ENCODE peak calls at places on chromosomes 16 and 17, in five cellular contexts. One of them, this sample, is unnamed.

GRCh38 chr16:46730126-46730525 is 18.0 kb downstream of the MYLK3 start:
- DNase-seq in amygdala: no peak
- DNase-seq in globus pallidus: no peak
- DNase-seq in activated T-cell treated with anti-CD3 and anti-CD28 coated beads, Interleukin-2, amount 50 U/mL, for 1 hour: no peak
- DNase-seq in activated T-helper 1 cell treated with anti-CD3 and anti-CD28 coated beads, Interleukin-2, amount 50 U/mL, for 16 hours: no peak
- DNase-seq in this sample: no peak

GRCh38 chr16:70750893-70751467 is 50.0 kb downstream of the VAC14 start:
- DNase-seq in activated T-helper 1 cell treated with anti-CD3 and anti-CD28 coated beads, Interleukin-2, amount 50 U/mL, for 16 hours: no peak
- DNase-seq in activated T-cell treated with anti-CD3 and anti-CD28 coated beads, Interleukin-2, amount 50 U/mL, for 1 hour: no peak
- DNase-seq in globus pallidus: no peak
- DNase-seq in amygdala: no peak
- DNase-seq in this sample: no peak

GRCh38 chr16:58020628-58021521 is 4.7 kb upstream of the MMP15 start:
- DNase-seq in activated T-cell treated with anti-CD3 and anti-CD28 coated beads, Interleukin-2, amount 50 U/mL, for 1 hour: peak; percentile 73
- DNase-seq in globus pallidus: peak; percentile 58
- DNase-seq in activated T-helper 1 cell treated with anti-CD3 and anti-CD28 coated beads, Interleukin-2, amount 50 U/mL, for 16 hours: no peak
- DNase-seq in amygdala: no peak
- DNase-seq in this sample: peak; percentile 82

GRCh38 chr16:8594149-8594666 is 3.9 kb upstream of the TMEM114 start:
- DNase-seq in globus pallidus: no peak
- DNase-seq in activated T-cell treated with anti-CD3 and anti-CD28 coated beads, Interleukin-2, amount 50 U/mL, for 1 hour: no peak
- DNase-seq in amygdala: no peak
- DNase-seq in activated T-helper 1 cell treated with anti-CD3 and anti-CD28 coated beads, Interleukin-2, amount 50 U/mL, for 16 hours: no peak
- DNase-seq in this sample: no peak

GRCh38 chr17:48610282-48611211 is at the start of gene HOXB7:
- DNase-seq in activated T-cell treated with anti-CD3 and anti-CD28 coated beads, Interleukin-2, amount 50 U/mL, for 1 hour: peak; percentile 65
- DNase-seq in amygdala: no peak
- DNase-seq in activated T-helper 1 cell treated with anti-CD3 and anti-CD28 coated beads, Interleukin-2, amount 50 U/mL, for 16 hours: no peak
- DNase-seq in globus pallidus: no peak
- DNase-seq in this sample: peak; percentile 91

GRCh38 chr17:15469260-15469659 is 1.8 kb upstream of the CDRT4 start:
- DNase-seq in globus pallidus: no peak
- DNase-seq in activated T-cell treated with anti-CD3 and anti-CD28 coated beads, Interleukin-2, amount 50 U/mL, for 1 hour: no peak
- DNase-seq in activated T-helper 1 cell treated with anti-CD3 and anti-CD28 coated beads, Interleukin-2, amount 50 U/mL, for 16 hours: no peak
- DNase-seq in amygdala: no peak
- DNase-seq in this sample: no peak

GRCh38 chr17:73360961-73361761 is 49.4 kb upstream of the CDC42EP4 start:
- DNase-seq in amygdala: no peak
- DNase-seq in globus pallidus: no peak
- DNase-seq in activated T-cell treated with anti-CD3 and anti-CD28 coated beads, Interleukin-2, amount 50 U/mL, for 1 hour: no peak
- DNase-seq in activated T-helper 1 cell treated with anti-CD3 and anti-CD28 coated beads, Interleukin-2, amount 50 U/mL, for 16 hours: no peak
- DNase-seq in this sample: no peak

GRCh38 chr17:72518810-72519597 is 398.2 kb downstream of the SOX9 start:
- DNase-seq in activated T-helper 1 cell treated with anti-CD3 and anti-CD28 coated beads, Interleukin-2, amount 50 U/mL, for 16 hours: no peak
- DNase-seq in globus pallidus: no peak
- DNase-seq in amygdala: no peak
- DNase-seq in activated T-cell treated with anti-CD3 and anti-CD28 coated beads, Interleukin-2, amount 50 U/mL, for 1 hour: no peak
- DNase-seq in this sample: no peak

GRCh38 chr16:85234310-85235235 is 122.3 kb upstream of the CIBAR2 start:
- DNase-seq in globus pallidus: no peak
- DNase-seq in activated T-cell treated with anti-CD3 and anti-CD28 coated beads, Interleukin-2, amount 50 U/mL, for 1 hour: no peak
- DNase-seq in activated T-helper 1 cell treated with anti-CD3 and anti-CD28 coated beads, Interleukin-2, amount 50 U/mL, for 16 hours: no peak
- DNase-seq in amygdala: no peak
- DNase-seq in this sample: no peak

GRCh38 chr16:86576591-86577313 is 1.6 kb upstream of the FOXL1 start:
- DNase-seq in activated T-cell treated with anti-CD3 and anti-CD28 coated beads, Interleukin-2, amount 50 U/mL, for 1 hour: no peak
- DNase-seq in globus pallidus: no peak
- DNase-seq in amygdala: no peak
- DNase-seq in activated T-helper 1 cell treated with anti-CD3 and anti-CD28 coated beads, Interleukin-2, amount 50 U/mL, for 16 hours: no peak
- DNase-seq in this sample: no peak

GRCh38 chr16:85752511-85753420 is 1.9 kb upstream of the C16orf74 start:
- DNase-seq in activated T-cell treated with anti-CD3 and anti-CD28 coated beads, Interleukin-2, amount 50 U/mL, for 1 hour: no peak
- DNase-seq in activated T-helper 1 cell treated with anti-CD3 and anti-CD28 coated beads, Interleukin-2, amount 50 U/mL, for 16 hours: no peak
- DNase-seq in amygdala: no peak
- DNase-seq in globus pallidus: no peak
- DNase-seq in this sample: peak; percentile 99

GRCh38 chr16:81521141-81521626 is 76.6 kb downstream of the CMIP start:
- DNase-seq in activated T-cell treated with anti-CD3 and anti-CD28 coated beads, Interleukin-2, amount 50 U/mL, for 1 hour: peak; percentile 69
- DNase-seq in globus pallidus: no peak
- DNase-seq in amygdala: peak; percentile 74
- DNase-seq in activated T-helper 1 cell treated with anti-CD3 and anti-CD28 coated beads, Interleukin-2, amount 50 U/mL, for 16 hours: peak; percentile 42
- DNase-seq in this sample: no peak

GRCh38 chr17:80836971-80837481 is 154.6 kb upstream of the CHMP6 start:
- DNase-seq in globus pallidus: no peak
- DNase-seq in activated T-cell treated with anti-CD3 and anti-CD28 coated beads, Interleukin-2, amount 50 U/mL, for 1 hour: no peak
- DNase-seq in amygdala: no peak
- DNase-seq in activated T-helper 1 cell treated with anti-CD3 and anti-CD28 coated beads, Interleukin-2, amount 50 U/mL, for 16 hours: no peak
- DNase-seq in this sample: no peak

GRCh38 chr17:83199500-83200201 is 120.2 kb downstream of the METRNL start:
- DNase-seq in activated T-helper 1 cell treated with anti-CD3 and anti-CD28 coated beads, Interleukin-2, amount 50 U/mL, for 16 hours: peak; percentile 20
- DNase-seq in globus pallidus: no peak
- DNase-seq in amygdala: no peak
- DNase-seq in activated T-cell treated with anti-CD3 and anti-CD28 coated beads, Interleukin-2, amount 50 U/mL, for 1 hour: peak; percentile 51
- DNase-seq in this sample: peak; percentile 70

GRCh38 chr16:57993897-57994296 is 6.6 kb downstream of the ZNF319 start:
- DNase-seq in activated T-helper 1 cell treated with anti-CD3 and anti-CD28 coated beads, Interleukin-2, amount 50 U/mL, for 16 hours: no peak
- DNase-seq in activated T-cell treated with anti-CD3 and anti-CD28 coated beads, Interleukin-2, amount 50 U/mL, for 1 hour: no peak
- DNase-seq in globus pallidus: no peak
- DNase-seq in amygdala: no peak
- DNase-seq in this sample: no peak

GRCh38 chr16:2787961-2788360 is 601 bp upstream of the PRSS33 start:
- DNase-seq in amygdala: no peak
- DNase-seq in activated T-helper 1 cell treated with anti-CD3 and anti-CD28 coated beads, Interleukin-2, amount 50 U/mL, for 16 hours: no peak
- DNase-seq in globus pallidus: no peak
- DNase-seq in activated T-cell treated with anti-CD3 and anti-CD28 coated beads, Interleukin-2, amount 50 U/mL, for 1 hour: no peak
- DNase-seq in this sample: no peak

This sample was measured in Karpas-422.